ENCODE peak calls at places on chromosomes 16 and 17, in seven cellular contexts. G is mesendoderm, M is mesenchymal stem cell, U is H1, S is neuronal stem cell, I is H9, X is trophoblast cell. D is an unnamed sample.

GRCh38 chr16:80720759-80721470 is 83.5 kb downstream of the CDYL2 start:
- DNase-seq in M (no peak), U (no peak), G (no peak), S (no peak), I (no peak), X (no peak), D (no peak)

GRCh38 chr16:68884391-68884790 is 41.1 kb downstream of the TANGO6 start:
- DNase-seq in M (no peak), S (no peak), G (no peak), X (no peak), I (no peak), U (no peak), D (no peak)

GRCh38 chr16:27762441-27762840 is 212.5 kb downstream of the KATNIP start:
- DNase-seq in M (peak; percentile 49), U (no peak), S (no peak), I (no peak), G (no peak), X (peak; percentile 89), D (peak; percentile 58)

GRCh38 chr16:9013508-9013864 is 49.8 kb upstream of the USP7 start:
- DNase-seq in G (no peak), S (no peak), M (no peak), I (no peak), X (no peak), U (no peak), D (no peak)

GRCh38 chr16:27377666-27378485 is 24.1 kb upstream of the IL21R start:
- DNase-seq in M (no peak), I (no peak), G (no peak), U (no peak), S (no peak), X (no peak), D (no peak)

GRCh38 chr16:1279945-1280589 is 24.2 kb downstream of the TPSD1 start:
- DNase-seq in G (no peak), S (no peak), U (no peak), X (no peak), I (no peak), M (no peak), D (no peak)

GRCh38 chr16:3474136-3474779 is 21.0 kb downstream of the C16orf90 start:
- DNase-seq in M (no peak), G (no peak), U (no peak), S (no peak), X (no peak), I (no peak), D (no peak)

GRCh38 chr17:58375216-58375615 is 23.2 kb upstream of the SUPT4H1 start:
- DNase-seq in I (no peak), U (no peak), M (no peak), G (no peak), S (no peak), X (no peak), D (no peak)

GRCh38 chr16:728890-729744 is 2.2 kb downstream of the HAGHL start:
- DNase-seq in U (no peak), M (peak; percentile 33), I (peak; percentile 58), G (peak; percentile 24), S (no peak), X (no peak), D (no peak)

GRCh38 chr17:74024871-74025531 is 178.5 kb upstream of the RPL38 start:
- DNase-seq in M (no peak), X (no peak), U (no peak), S (peak; percentile 69), G (peak; percentile 94), I (no peak), D (no peak)

GRCh38 chr17:165939-166338 is 15.5 kb downstream of the DOC2B start:
- DNase-seq in X (no peak), I (no peak), M (no peak), U (no peak), S (no peak), G (no peak), D (no peak)

GRCh38 chr16:1749152-1750117 is 21.9 kb downstream of the NME3 start:
- DNase-seq in S (no peak), I (no peak), M (no peak), G (no peak), U (no peak), X (no peak), D (peak; percentile 25)

GRCh38 chr16:9913604-9914330 is 268.5 kb downstream of the GRIN2A start:
- DNase-seq in S (no peak), G (no peak), U (no peak), M (no peak), I (no peak), X (no peak), D (no peak)

GRCh38 chr17:75736173-75736835 is 15.0 kb downstream of the ITGB4 start:
- DNase-seq in M (no peak), U (no peak), X (no peak), S (no peak), I (no peak), G (no peak), D (no peak)

GRCh38 chr17:68449021-68449739 is 8.1 kb downstream of the WIPI1 start:
- DNase-seq in G (no peak), M (no peak), X (peak; percentile 10), U (no peak), I (no peak), S (no peak), D (no peak)

GRCh38 chr17:74953129-74953687 is 17.5 kb downstream of the OTOP3 start:
- DNase-seq in X (no peak), I (no peak), G (no peak), U (no peak), S (no peak), M (no peak), D (no peak)

GRCh38 chr17:2054262-2054739 is 602 bp upstream of the HIC1 start:
- DNase-seq in S (no peak), M (peak; percentile 73), U (peak; percentile 74), X (peak; percentile 78), G (peak; percentile 42), I (peak; percentile 71), D (peak; percentile 55)

GRCh38 chr17:29163563-29163962 is 16.6 kb downstream of the MYO18A start:
- DNase-seq in X (peak; percentile 64), U (no peak), G (no peak), I (no peak), S (no peak), M (no peak), D (no peak)

GRCh38 chr17:81991684-81992513 is 14.5 kb downstream of the ASPSCR1 start:
- DNase-seq in U (no peak), X (peak; percentile 92), I (peak; percentile 76), M (peak; percentile 59), S (peak; percentile 20), G (no peak), D (peak; percentile 31)

GRCh38 chr17:7184091-7184488 is 4.9 kb upstream of the ASGR1 start:
- DNase-seq in U (no peak), G (no peak), I (no peak), X (no peak), M (no peak), S (no peak), D (no peak)

GRCh38 chr16:82456683-82457082 is 170.1 kb upstream of the CDH13 start:
- DNase-seq in X (peak; percentile 72), S (peak; percentile 48), G (peak; percentile 80), U (peak; percentile 69), I (peak; percentile 72), M (peak; percentile 57), D (peak; percentile 36)

GRCh38 chr17:16939606-16940115 is 32.3 kb downstream of the TNFRSF13B start:
- DNase-seq in U (no peak), I (peak; percentile 39), G (no peak), M (no peak), X (no peak), S (no peak), D (no peak)

GRCh38 chr17:72837335-72837734 is 255.2 kb downstream of the SLC39A11 start:
- DNase-seq in M (no peak), I (no peak), S (peak; percentile 17), X (no peak), G (no peak), U (no peak), D (no peak)
- H2BK5ac ChIP-seq in M (no peak overlapping the region), I (no peak overlapping the region), S (no peak overlapping the region), X (no peak overlapping the region), G (no peak overlapping the region), U (no peak overlapping the region), D (no peak overlapping the region)

DNA sequence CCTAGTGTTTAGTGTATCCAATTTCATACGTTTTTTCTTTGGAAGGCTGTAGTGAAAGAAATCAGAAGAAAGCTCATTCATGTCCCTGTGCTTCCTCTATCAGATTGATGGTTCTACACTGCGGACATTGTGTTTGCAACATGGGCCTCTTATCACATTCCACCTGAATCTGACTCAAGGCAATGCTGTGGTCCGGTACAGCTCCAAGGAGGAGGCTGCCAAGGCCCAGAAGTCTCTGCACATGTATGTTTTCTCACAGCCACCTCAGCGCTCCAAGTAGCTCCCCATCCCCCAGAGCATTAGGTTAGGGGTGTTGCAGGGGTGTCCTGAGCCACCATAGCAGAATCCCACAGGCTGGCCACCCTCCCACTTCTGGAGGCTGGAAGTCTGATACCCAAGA is 25.2 kb downstream of the TMC6 start:
- DNase-seq in I (no peak), G (no peak), U (no peak), M (no peak), X (no peak), S (no peak), D (peak; percentile 7)
- H2BK120ac ChIP-seq in I (no peak overlapping the region), G (no peak overlapping the region), U (no peak overlapping the region), M (no peak overlapping the region), X (no peak overlapping the region), S (no peak overlapping the region), D (no peak overlapping the region)

DNA sequence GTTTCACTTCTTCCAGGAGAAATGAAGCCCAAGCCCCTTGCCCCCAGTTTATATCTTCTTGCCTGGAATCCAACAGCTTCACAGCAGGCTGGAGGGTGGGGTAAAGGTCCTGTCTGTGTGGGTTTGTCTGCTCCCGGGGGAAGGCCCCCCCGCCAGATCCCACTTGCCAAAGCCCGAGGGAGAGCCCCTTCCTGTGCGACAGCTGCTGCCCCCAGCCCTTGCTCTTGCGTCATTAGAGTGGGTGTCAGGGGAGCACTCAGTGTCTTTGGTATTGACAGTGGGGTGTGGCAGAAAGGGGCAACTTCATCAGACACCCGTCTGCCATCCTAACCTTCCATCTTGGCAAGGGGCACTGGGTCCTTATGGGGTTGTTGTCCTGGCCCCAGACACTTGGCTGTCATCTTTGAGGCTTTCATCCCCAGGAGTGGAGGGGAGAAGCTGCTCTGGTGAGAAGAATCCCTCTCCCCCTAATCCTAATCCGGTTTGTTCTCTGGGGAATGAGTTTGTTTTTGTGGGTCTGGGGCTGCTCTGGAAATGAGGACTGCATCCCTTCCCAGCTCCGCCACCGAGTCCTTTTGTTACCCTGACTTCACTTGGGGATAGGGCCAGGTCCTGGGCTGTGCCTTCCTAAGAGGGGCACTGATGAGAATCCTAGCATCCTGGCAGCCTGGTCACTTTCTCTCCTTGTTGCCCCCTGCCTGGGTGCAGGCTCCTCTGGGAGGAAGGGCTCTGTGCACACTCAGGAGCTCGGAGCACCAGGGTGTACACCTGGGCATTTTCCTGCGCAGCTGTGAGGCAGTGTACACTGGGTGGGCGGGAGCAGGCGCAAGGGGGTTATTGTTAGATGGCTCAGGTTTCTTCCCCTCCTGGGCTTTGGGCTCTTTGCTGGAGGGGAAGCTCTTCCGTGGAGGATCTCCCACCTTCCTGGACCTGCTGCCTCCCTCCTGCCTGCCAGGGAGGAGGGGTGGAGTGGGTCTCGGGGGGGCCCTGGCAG is 21.1 kb downstream of the GJD3 start:
- DNase-seq in G (no peak), X (peak; percentile 28), I (no peak), S (no peak), U (no peak), M (no peak), D (no peak)
- H2AK5ac ChIP-seq in G (no peak overlapping the region), X (peak overlapping the region; percentile 7), I (no peak overlapping the region), S (peak overlapping the region; percentile 47), U (no peak overlapping the region), M (peak overlapping the region; percentile 42), D (peak overlapping the region; percentile 91)

DNA sequence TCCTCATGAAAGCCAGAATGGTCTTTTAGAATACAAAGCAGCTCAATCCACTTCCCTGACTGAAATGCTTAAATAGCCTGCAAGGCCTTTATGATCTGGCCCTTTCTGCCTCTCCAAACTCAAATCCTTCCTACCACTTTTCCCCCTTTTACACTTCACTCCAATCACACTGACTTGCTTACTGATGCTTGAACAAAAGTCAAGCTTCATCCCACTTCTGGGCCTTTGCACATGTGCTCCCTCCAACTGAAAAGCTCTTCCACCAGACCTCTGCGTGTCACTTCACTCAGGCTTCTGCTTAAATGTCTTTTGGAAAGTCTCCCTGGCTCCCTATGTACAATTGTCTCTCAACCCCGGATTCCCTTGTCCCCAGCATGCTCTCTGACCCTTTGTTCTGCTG is 13.3 kb upstream of the TERB1 start:
- DNase-seq in X (no peak), U (no peak), G (no peak), S (no peak), M (no peak), I (no peak), D (no peak)
- H2BK5ac ChIP-seq in X (no peak overlapping the region), U (no peak overlapping the region), G (no peak overlapping the region), S (no peak overlapping the region), M (no peak overlapping the region), I (no peak overlapping the region), D (no peak overlapping the region)